ENCODE peak calls at places on chromosomes 4 and X, in five cellular contexts. W is IMR-90, J is neuronal stem cell, P is trophoblast cell, L is H9. X is an unnamed sample.
A peak's percentile ranks its signal among the peaks of the same experiment; 100 is the strongest.

GRCh38 chr4:123547167-123547817 is 150.7 kb downstream of the SPRY1 start:
- DNase-seq in W (no peak), J (no peak), P (peak; percentile 32), L (peak; percentile 93), X (no peak)

GRCh38 chr4:4782969-4783368 is 76.5 kb upstream of the MSX1 start:
- DNase-seq in W (peak; percentile 53), J (no peak), P (no peak), L (no peak), X (no peak)

GRCh38 chr4:153001626-153002025 is 65.5 kb downstream of the FHDC1 start:
- DNase-seq in W (no peak), J (no peak), P (no peak), L (no peak), X (no peak)

GRCh38 chrX:80223922-80224579 is 196.2 kb upstream of the TENT5D start:
- DNase-seq in W (no peak), J (no peak), P (no peak), L (no peak), X (no peak)

GRCh38 chrX:2710041-2710471 is 19.0 kb downstream of the CD99 start:
- DNase-seq in W (peak; percentile 88), J (no peak), P (peak; percentile 59), L (no peak), X (peak; percentile 98)

GRCh38 chr4:173424899-173425805 is 26.2 kb upstream of the SCRG1 start:
- DNase-seq in W (peak; percentile 70), J (no peak), P (no peak), L (no peak), X (peak; percentile 68)

GRCh38 chrX:85499400-85499799 is 119.9 kb upstream of the POF1B start:
- DNase-seq in W (no peak), J (no peak), P (peak; percentile 41), L (no peak), X (no peak)

GRCh38 chr4:135185256-135185655 is 983.7 kb upstream of the PABPC4L start:
- DNase-seq in W (no peak), J (no peak), P (no peak), L (peak; percentile 78), X (no peak)

GRCh38 chr4:9894604-9895361 is 113.3 kb downstream of the DRD5 start:
- DNase-seq in W (no peak), J (no peak), P (no peak), L (no peak), X (no peak)

GRCh38 chr4:173990879-173991231 is 292.6 kb downstream of the FBXO8 start:
- DNase-seq in W (no peak), J (no peak), P (peak; percentile 66), L (no peak), X (peak; percentile 87)

GRCh38 chr4:152456609-152457008 is 79.3 kb downstream of the FBXW7 start:
- DNase-seq in W (peak; percentile 44), J (no peak), P (no peak), L (no peak), X (no peak)

GRCh38 chr4:6123116-6123515 is 77.2 kb downstream of the JAKMIP1 start:
- DNase-seq in W (no peak), J (no peak), P (no peak), L (no peak), X (no peak)

GRCh38 chr4:20085653-20086052 is 166.1 kb upstream of the SLIT2 start:
- DNase-seq in W (no peak), J (no peak), P (no peak), L (no peak), X (no peak)

DNA sequence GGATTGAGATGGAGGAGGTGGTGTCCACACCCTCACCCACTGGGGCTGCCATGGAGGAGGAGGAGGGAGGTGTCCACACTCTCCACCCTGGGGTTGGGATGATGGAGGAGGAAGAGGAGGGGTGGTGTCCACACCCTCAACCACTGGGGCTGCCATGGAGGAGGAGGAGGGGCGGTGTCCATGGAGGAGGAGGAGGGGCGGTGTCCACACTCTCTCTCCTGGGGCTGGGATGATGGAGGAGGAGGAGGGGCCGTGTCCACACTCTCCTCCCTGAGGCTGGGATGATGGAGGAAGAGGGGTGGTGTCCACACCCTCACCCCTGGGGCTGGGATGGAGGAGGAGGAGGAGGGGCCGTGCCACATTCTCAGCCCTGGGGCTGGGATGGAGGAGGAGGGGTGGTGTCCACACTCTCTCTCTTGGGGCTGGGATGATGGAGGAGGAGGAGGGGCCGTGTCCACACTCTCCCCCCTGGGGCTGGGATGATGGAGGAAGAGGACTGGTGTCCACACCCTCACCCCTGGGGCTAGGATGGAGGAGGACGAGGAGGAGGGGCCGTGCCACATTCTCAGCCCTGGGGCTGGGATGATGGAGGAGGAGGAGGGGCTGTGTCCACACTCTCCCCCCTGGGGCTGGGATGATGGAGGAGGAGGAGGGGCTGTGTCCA is 231.7 kb downstream of the CRLF2 start:
- DNase-seq in W (no peak), J (no peak), P (no peak), L (no peak), X (no peak)
- H2BK120ac ChIP-seq in W (no peak overlapping the region), J (no peak overlapping the region), P (peak overlapping the region; percentile 15), L (no peak overlapping the region), X (no peak overlapping the region)

DNA sequence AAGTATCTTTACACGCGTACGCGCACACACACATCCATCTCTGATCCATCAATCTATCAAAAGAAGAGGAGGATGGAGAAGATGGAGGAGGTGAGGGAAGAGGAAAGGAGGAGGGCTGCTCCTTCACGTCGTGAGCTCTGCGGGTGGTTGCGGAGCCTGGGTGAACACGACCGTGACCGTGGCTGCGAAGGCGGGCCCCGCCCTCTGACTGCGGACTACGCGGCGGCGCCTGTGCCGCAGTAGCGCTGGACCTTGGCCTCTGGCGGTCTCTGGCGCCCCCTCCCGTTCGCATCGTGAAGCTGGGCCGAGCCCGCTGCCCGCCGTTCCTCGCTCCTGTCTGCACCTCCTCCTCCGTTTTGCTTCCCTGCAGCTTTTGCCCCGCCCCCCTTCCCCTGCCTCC is 37.7 kb upstream of the ARAF start:
- DNase-seq in W (peak; percentile 55), J (peak; percentile 48), P (peak; percentile 65), L (peak; percentile 79), X (peak; percentile 71)
- H3K9ac ChIP-seq in W (peak overlapping the region; percentile 47), J (no peak overlapping the region), P (no peak overlapping the region), L (peak overlapping the region; percentile 10), X (peak overlapping the region; percentile 68)

DNA sequence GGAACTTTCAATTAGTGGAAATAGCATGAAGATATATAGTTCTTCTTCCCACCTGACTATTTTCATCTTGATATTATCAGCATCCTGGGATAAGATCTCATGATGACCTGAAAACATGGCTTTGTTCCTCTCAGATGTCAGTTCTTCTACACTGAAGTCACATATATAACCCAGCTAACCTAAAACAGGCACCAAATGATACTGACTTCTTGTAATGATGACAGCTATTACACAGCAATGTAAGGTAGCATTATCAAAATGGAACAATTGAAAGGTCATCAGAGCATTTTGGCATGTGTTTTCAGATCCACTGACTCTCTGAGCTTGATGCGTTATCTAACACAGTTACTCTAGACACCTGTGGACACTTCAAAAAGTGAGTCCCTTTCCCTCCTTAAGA is 469.9 kb downstream of the INPP4B start:
- DNase-seq in W (no peak), J (no peak), P (no peak), L (no peak), X (no peak)
- H2AFZ ChIP-seq in W (no peak overlapping the region), J (no peak overlapping the region), P (no peak overlapping the region), L (no peak overlapping the region), X (no peak overlapping the region)

DNA sequence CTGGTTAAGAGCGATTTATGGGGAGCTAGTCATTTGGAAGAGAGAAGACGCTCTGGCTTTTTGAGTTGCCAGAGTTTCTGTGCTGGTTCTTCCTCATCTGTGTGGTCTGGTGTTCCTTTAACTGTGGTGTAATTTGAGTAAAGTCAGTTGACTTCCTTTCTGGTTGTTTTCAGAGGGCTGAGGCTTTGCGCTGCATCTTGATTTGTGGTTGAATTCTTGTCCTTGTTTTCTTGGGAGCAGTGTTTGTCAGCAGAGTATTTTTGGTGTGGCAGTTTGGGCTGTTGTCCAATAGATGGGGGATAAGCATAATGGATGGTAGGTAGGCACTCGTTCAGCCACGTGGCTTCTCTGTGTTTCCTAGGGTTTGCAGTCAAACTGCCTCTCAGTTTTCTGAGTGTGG is 2143.2 kb upstream of the TENM3 start:
- DNase-seq in W (no peak), J (no peak), P (no peak), L (no peak), X (peak; percentile 6)
- H2BK120ac ChIP-seq in W (no peak overlapping the region), J (no peak overlapping the region), P (no peak overlapping the region), L (no peak overlapping the region), X (no peak overlapping the region)

DNA sequence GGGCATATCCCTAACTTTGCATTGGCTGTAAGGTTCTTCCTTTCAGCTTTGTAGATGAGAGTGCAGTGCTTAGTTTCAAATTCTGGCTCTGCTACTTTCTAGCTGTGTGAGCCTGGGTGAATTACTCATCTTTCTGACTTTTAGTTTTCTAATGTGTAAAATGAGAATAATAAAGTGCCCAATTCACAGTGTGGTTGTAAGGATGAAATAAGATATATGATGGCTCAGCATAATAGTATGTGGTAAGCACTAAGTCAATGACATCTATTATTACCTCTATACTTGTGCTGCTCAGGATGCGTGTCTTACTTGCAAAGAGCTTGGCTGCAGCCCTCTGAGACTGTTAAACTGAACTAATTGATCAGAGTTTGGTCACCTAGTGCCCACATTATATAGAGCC is 30.6 kb upstream of the ETNPPL start:
- DNase-seq in W (no peak), J (no peak), P (no peak), L (no peak), X (no peak)
- H3K9ac ChIP-seq in W (no peak overlapping the region), J (no peak overlapping the region), P (no peak overlapping the region), L (no peak overlapping the region), X (no peak overlapping the region)

GRCh38 chr4:48331577-48332340 is 9.6 kb upstream of the SLAIN2 start:
- DNase-seq in W (peak; percentile 66), J (no peak), P (peak; percentile 93), L (no peak), X (peak; percentile 94)
- H2AFZ ChIP-seq in W (no peak overlapping the region), J (no peak overlapping the region), P (no peak overlapping the region), L (no peak overlapping the region), X (no peak overlapping the region)